ENCODE peak calls at places on chromosomes 3 and 15, in seven cellular contexts. A, F, B, O, N, M and T are unnamed samples.

GRCh38 chr3:194089357-194090177 is 46.4 kb upstream of the HES1 start:
- DNase-seq in F (peak), O (peak), N (peak), B (peak), M (peak), A (peak), T (peak)

GRCh38 chr15:65791335-65792129 is 561 bp downstream of the DENND4A start:
- DNase-seq in O (peak), A (no peak), F (no peak), B (peak), N (peak), M (peak), T (no peak)

GRCh38 chr15:96234109-96234892 is 96.2 kb upstream of the NR2F2 start:
- DNase-seq in F (no peak), O (peak), M (no peak), B (peak), N (no peak), A (peak), T (no peak)

GRCh38 chr3:179322481-179323196 is at the start of gene ZNF639:
- DNase-seq in A (peak), B (peak), M (peak), N (peak), O (peak), F (peak), T (no peak)

GRCh38 chr15:41575282-41575681 is 16.3 kb downstream of the TYRO3 start:
- DNase-seq in B (no peak), O (no peak), F (no peak), N (no peak), M (no peak), A (no peak), T (no peak)

GRCh38 chr15:71373917-71374316 is 258.6 kb downstream of the THSD4 start:
- DNase-seq in B (no peak), M (no peak), O (no peak), N (no peak), F (no peak), A (no peak), T (no peak)

GRCh38 chr3:88807471-88808090 is 299.8 kb upstream of the EPHA3 start:
- DNase-seq in N (no peak), O (peak), M (no peak), A (peak), B (peak), F (no peak), T (no peak)

GRCh38 chr3:125123455-125123854 is 67.7 kb upstream of the HEG1 start:
- DNase-seq in O (peak), N (no peak), M (no peak), A (no peak), F (no peak), B (peak), T (no peak)

GRCh38 chr3:123635220-123635619 is 50.4 kb upstream of the HACD2 start:
- DNase-seq in O (no peak), A (peak), M (no peak), F (no peak), N (no peak), B (no peak), T (no peak)

GRCh38 chr15:52558196-52558595 is 10.6 kb downstream of the ARPP19 start:
- DNase-seq in A (peak), N (no peak), M (no peak), O (peak), F (no peak), B (peak), T (no peak)

GRCh38 chr3:161081675-161082462 is 23.3 kb downstream of the B3GALNT1 start:
- DNase-seq in B (no peak), M (no peak), A (no peak), F (no peak), O (no peak), N (no peak), T (no peak)

GRCh38 chr15:34616613-34617012 is 33.2 kb upstream of the GOLGA8B start:
- DNase-seq in F (peak), B (peak), N (no peak), O (peak), A (peak), M (no peak), T (no peak)

GRCh38 chr3:135237371-135237770 is 442.3 kb downstream of the EPHB1 start:
- DNase-seq in A (no peak), N (no peak), B (no peak), M (peak), O (no peak), F (no peak), T (no peak)

GRCh38 chr3:111936191-111936841 is 42.5 kb upstream of the ABHD10 start:
- DNase-seq in O (peak), F (peak), M (no peak), B (peak), N (no peak), A (peak), T (peak)

GRCh38 chr3:140822381-140823047 is 119.1 kb upstream of the SLC25A36 start:
- DNase-seq in M (no peak), B (no peak), F (no peak), O (no peak), N (no peak), A (no peak), T (peak)

GRCh38 chr3:196440041-196440537 is 7.9 kb upstream of the UBXN7 start:
- DNase-seq in B (peak), O (peak), F (no peak), A (peak), M (no peak), N (no peak), T (no peak)

GRCh38 chr15:70379938-70380337 is 282.2 kb upstream of the TLE3 start:
- DNase-seq in F (no peak), A (no peak), M (no peak), N (no peak), O (no peak), B (no peak), T (no peak)

GRCh38 chr3:128539376-128539775 is 46.4 kb upstream of the GATA2 start:
- DNase-seq in N (no peak), M (no peak), B (no peak), A (no peak), F (no peak), O (no peak), T (no peak)

GRCh38 chr3:88059380-88060160 is 515 bp downstream of the ZNF654 start:
- DNase-seq in O (no peak), N (peak), A (no peak), F (no peak), M (no peak), B (peak), T (no peak)

GRCh38 chr3:107117156-107117555 is 260.1 kb upstream of the CCDC54 start:
- DNase-seq in B (no peak), O (no peak), F (no peak), M (no peak), A (no peak), N (no peak), T (no peak)

DNA sequence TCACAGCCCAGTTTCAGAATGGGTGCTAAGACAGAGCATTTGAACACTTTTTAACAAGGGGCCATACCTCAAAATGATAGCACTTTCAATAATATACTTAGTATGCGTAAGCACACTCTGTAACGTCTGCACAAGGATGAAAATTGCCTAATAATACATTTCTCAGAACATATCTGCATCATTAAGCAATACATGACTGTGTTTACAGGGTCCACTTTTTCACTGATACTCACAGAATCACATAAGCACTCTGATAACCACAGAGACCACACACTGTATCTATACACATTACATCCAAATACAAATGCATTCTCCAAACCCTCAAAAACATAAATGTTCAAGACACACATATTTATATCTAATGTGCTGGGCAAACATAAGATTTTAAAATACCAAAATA is 79.8 kb downstream of the NR1I2 start:
- DNase-seq in N (no peak), F (no peak), O (no peak), M (no peak), A (peak), B (no peak), T (no peak)
- H3K9ac ChIP-seq in N (no peak), F (no peak), O (no peak), M (no peak), A (no peak), B (no peak), T (no peak)

DNA sequence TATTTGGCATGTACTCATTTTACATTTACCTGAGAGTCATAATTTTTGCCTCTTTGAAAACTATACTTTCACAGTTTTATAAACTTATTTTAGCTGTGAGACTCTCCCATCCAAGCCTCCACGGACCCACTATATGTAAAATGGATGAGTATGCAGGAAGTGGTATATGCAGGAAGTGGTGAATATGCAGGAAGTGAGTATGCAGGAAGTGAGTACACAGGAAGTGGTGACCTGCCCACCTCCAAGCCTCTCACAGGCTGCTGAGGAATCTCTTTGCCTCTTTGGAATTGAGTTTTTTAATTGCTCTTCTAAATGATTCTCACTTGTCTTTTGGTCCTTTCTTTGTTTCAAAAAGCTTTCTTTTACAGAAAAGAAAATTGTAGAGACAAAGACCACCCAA is 85.2 kb downstream of the KBTBD8 start:
- DNase-seq in N (no peak), F (no peak), A (peak), M (no peak), O (no peak), B (peak), T (no peak)
- H3K9ac ChIP-seq in N (no peak), F (no peak), A (no peak), M (no peak), O (no peak), B (no peak), T (no peak)

GRCh38 chr3:72888546-72889309 is 882 bp downstream of the GXYLT2 start:
- DNase-seq in N (peak), O (peak), B (peak), M (peak), F (no peak), A (peak), T (no peak)
- H3K9ac ChIP-seq in N (no peak), O (peak), B (peak), M (peak), F (peak), A (peak), T (peak)

GRCh38 chr15:67746450-67746849 is 78.9 kb upstream of the SKOR1 start:
- DNase-seq in O (no peak), F (no peak), A (no peak), M (no peak), B (no peak), N (no peak), T (no peak)
- H3K9ac ChIP-seq in O (no peak), F (no peak), A (no peak), M (no peak), B (no peak), N (no peak), T (no peak)

DNA sequence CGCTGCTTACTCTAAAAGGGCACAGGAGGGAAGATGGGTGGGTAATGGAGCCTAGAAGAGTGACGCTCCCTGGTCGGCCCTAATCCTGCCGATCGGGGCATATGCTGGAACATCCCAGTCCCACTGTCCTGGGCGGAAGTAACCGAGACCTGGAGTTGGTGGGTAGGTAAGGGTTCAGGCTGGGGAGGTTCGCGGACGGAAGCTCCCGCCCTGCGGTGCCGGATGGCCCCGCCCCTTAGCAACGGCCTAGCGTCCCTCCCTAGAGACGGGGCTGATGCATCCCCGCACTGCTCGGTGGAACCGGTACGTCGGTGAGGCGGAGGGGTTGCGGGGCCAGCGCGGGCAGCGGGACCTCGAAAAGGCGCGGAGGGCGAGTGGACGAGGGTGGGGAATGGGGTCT is 1.5 kb downstream of the DNAH1 start:
- DNase-seq in A (peak), M (peak), F (no peak), N (peak), B (peak), O (no peak), T (no peak)
- H3K9ac ChIP-seq in A (no peak), M (peak), F (no peak), N (peak), B (no peak), O (no peak), T (no peak)

GRCh38 chr3:85077018-85077417 is 118.2 kb downstream of the CADM2 start:
- DNase-seq in O (no peak), M (no peak), N (no peak), F (no peak), B (no peak), A (no peak), T (no peak)

GRCh38 chr3:85075663-85076062 is 116.9 kb downstream of the CADM2 start:
- DNase-seq in A (no peak), N (no peak), B (no peak), M (no peak), O (no peak), F (no peak), T (no peak)

GRCh38 chr3:85068911-85069310 is 110.1 kb downstream of the CADM2 start:
- DNase-seq in F (no peak), O (no peak), B (no peak), N (no peak), A (no peak), M (no peak), T (no peak)

GRCh38 chr3:85074003-85074402 is 115.2 kb downstream of the CADM2 start:
- DNase-seq in A (no peak), N (no peak), B (no peak), O (no peak), F (no peak), M (no peak), T (no peak)
- H3K9ac ChIP-seq in A (no peak), N (no peak), B (no peak), O (no peak), F (no peak), M (no peak), T (no peak)

GRCh38 chr3:139300416-139300815 is 43.4 kb upstream of the MRPS22 start:
- DNase-seq in M (no peak), A (no peak), O (no peak), N (no peak), F (no peak), B (no peak), T (no peak)

GRCh38 chr3:139302084-139302800 is 41.6 kb upstream of the MRPS22 start:
- DNase-seq in N (no peak), A (peak), F (peak), M (no peak), O (peak), B (peak), T (no peak)

GRCh38 chr3:139301654-139302053 is 42.2 kb upstream of the MRPS22 start:
- DNase-seq in N (no peak), O (no peak), A (no peak), B (no peak), F (no peak), M (no peak), T (no peak)

GRCh38 chr3:139302801-139303113 is 41.1 kb upstream of the MRPS22 start:
- DNase-seq in F (no peak), N (no peak), M (no peak), B (no peak), A (no peak), O (no peak), T (no peak)

GRCh38 chr3:139301183-139301582 is 42.6 kb upstream of the MRPS22 start:
- DNase-seq in B (peak), A (peak), N (no peak), M (no peak), F (no peak), O (peak), T (no peak)
- H3K9ac ChIP-seq in B (no peak), A (peak), N (no peak), M (no peak), F (peak), O (peak), T (no peak)

GRCh38 chr3:104711435-104711834 is 655.3 kb upstream of the ALCAM start:
- DNase-seq in M (no peak), O (no peak), B (no peak), N (no peak), A (no peak), F (no peak), T (no peak)
- H3K9ac ChIP-seq in M (no peak), O (no peak), B (no peak), N (no peak), A (no peak), F (no peak), T (no peak)

DNA sequence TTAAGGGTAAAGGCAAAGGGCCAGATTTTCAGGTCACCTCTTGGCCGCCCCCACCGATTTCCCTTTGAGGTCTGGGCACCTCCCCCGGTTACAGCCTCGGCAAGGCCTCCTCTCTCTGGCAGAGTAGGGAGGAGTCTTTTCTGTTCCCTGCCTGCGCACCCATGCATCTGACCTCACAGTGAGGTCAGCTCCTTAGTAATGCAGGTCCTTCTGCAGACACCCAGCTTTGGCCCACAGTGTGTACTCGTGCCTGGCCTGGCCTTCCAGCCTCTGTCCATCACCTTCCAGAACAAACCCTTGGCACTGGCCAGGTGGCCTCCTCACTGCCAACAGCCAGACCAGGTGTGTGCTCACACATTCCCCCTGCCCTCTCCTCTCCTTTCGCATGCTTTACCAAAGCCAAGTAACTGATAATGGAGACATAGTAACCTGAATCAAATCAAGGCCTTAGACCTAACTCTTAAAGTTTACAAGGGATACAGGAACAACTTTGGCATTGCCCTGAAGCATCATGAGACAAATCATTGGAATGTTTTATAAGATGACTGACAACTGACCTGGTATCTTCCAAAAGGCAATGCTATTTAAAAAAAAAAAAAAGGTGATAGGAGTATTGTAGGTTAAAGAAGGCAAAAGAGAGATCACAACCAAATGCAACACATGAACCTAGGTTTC is 61.3 kb downstream of the CORO2B start:
- DNase-seq in M (no peak), N (no peak), B (peak), A (no peak), O (no peak), F (no peak), T (no peak)
- H3K9ac ChIP-seq in M (no peak), N (no peak), B (no peak), A (no peak), O (no peak), F (no peak), T (no peak)